ENCODE peak calls at places on chromosomes 11 and 22, in nine cellular contexts. One of them, this sample, is unnamed.

GRCh38 chr11:129275825-129276224 is 83.7 kb upstream of the ARHGAP32 start:
- DNase-seq in effector memory CD8-positive, alpha-beta T cell: no peak
- DNase-seq in NCI-H1105: no peak
- DNase-seq in T-helper 1 cell: no peak
- DNase-seq in substantia nigra: no peak
- DNase-seq in breast epithelium: no peak
- DNase-seq in PC-9: no peak
- DNase-seq in MV-4-11: no peak
- DNase-seq in posterior cingulate gyrus: no peak
- DNase-seq in this sample: no peak

GRCh38 chr11:32586576-32587190 is 3.1 kb downstream of the EIF3M start:
- DNase-seq in effector memory CD8-positive, alpha-beta T cell: no peak
- DNase-seq in NCI-H1105: no peak
- DNase-seq in T-helper 1 cell: no peak
- DNase-seq in substantia nigra: no peak
- DNase-seq in breast epithelium: no peak
- DNase-seq in PC-9: peak
- DNase-seq in MV-4-11: peak
- DNase-seq in posterior cingulate gyrus: no peak
- DNase-seq in this sample: no peak

GRCh38 chr11:28619870-28620540 is 511.8 kb downstream of the METTL15 start:
- DNase-seq in effector memory CD8-positive, alpha-beta T cell: no peak
- DNase-seq in NCI-H1105: no peak
- DNase-seq in T-helper 1 cell: no peak
- DNase-seq in substantia nigra: no peak
- DNase-seq in breast epithelium: no peak
- DNase-seq in PC-9: peak
- DNase-seq in MV-4-11: no peak
- DNase-seq in posterior cingulate gyrus: no peak
- DNase-seq in this sample: no peak

GRCh38 chr22:50317178-50317577 is 9.6 kb downstream of the DENND6B start:
- DNase-seq in effector memory CD8-positive, alpha-beta T cell: no peak
- DNase-seq in NCI-H1105: no peak
- DNase-seq in T-helper 1 cell: no peak
- DNase-seq in substantia nigra: no peak
- DNase-seq in breast epithelium: no peak
- DNase-seq in PC-9: peak
- DNase-seq in MV-4-11: no peak
- DNase-seq in posterior cingulate gyrus: no peak
- DNase-seq in this sample: no peak

GRCh38 chr11:1472180-1473005 is 14.2 kb downstream of the MOB2 start:
- DNase-seq in effector memory CD8-positive, alpha-beta T cell: no peak
- DNase-seq in NCI-H1105: no peak
- DNase-seq in T-helper 1 cell: no peak
- DNase-seq in substantia nigra: no peak
- DNase-seq in breast epithelium: no peak
- DNase-seq in PC-9: no peak
- DNase-seq in MV-4-11: no peak
- DNase-seq in posterior cingulate gyrus: peak
- DNase-seq in this sample: no peak

GRCh38 chr11:78319453-78319955 is 98.1 kb downstream of the GAB2 start:
- DNase-seq in effector memory CD8-positive, alpha-beta T cell: no peak
- DNase-seq in NCI-H1105: no peak
- DNase-seq in T-helper 1 cell: no peak
- DNase-seq in substantia nigra: no peak
- DNase-seq in breast epithelium: no peak
- DNase-seq in PC-9: no peak
- DNase-seq in MV-4-11: no peak
- DNase-seq in posterior cingulate gyrus: no peak
- DNase-seq in this sample: no peak

GRCh38 chr22:40030757-40031092 is 36.0 kb downstream of the FAM83F start:
- DNase-seq in effector memory CD8-positive, alpha-beta T cell: no peak
- DNase-seq in NCI-H1105: no peak
- DNase-seq in T-helper 1 cell: no peak
- DNase-seq in substantia nigra: no peak
- DNase-seq in breast epithelium: no peak
- DNase-seq in PC-9: no peak
- DNase-seq in MV-4-11: no peak
- DNase-seq in posterior cingulate gyrus: no peak
- DNase-seq in this sample: no peak

GRCh38 chr22:25120761-25121212 is 78.9 kb upstream of the CRYBB3 start:
- DNase-seq in effector memory CD8-positive, alpha-beta T cell: no peak
- DNase-seq in NCI-H1105: no peak
- DNase-seq in T-helper 1 cell: no peak
- DNase-seq in substantia nigra: no peak
- DNase-seq in breast epithelium: peak
- DNase-seq in PC-9: no peak
- DNase-seq in MV-4-11: no peak
- DNase-seq in posterior cingulate gyrus: no peak
- DNase-seq in this sample: no peak

GRCh38 chr22:48948575-48949170 is 879.0 kb downstream of the BRD1 start:
- DNase-seq in effector memory CD8-positive, alpha-beta T cell: no peak
- DNase-seq in NCI-H1105: no peak
- DNase-seq in T-helper 1 cell: no peak
- DNase-seq in substantia nigra: no peak
- DNase-seq in breast epithelium: no peak
- DNase-seq in PC-9: no peak
- DNase-seq in MV-4-11: no peak
- DNase-seq in posterior cingulate gyrus: no peak
- DNase-seq in this sample: no peak

GRCh38 chr11:34904421-34904950 is 11.7 kb downstream of the APIP start:
- DNase-seq in effector memory CD8-positive, alpha-beta T cell: no peak
- DNase-seq in NCI-H1105: no peak
- DNase-seq in T-helper 1 cell: no peak
- DNase-seq in substantia nigra: no peak
- DNase-seq in breast epithelium: no peak
- DNase-seq in PC-9: no peak
- DNase-seq in MV-4-11: peak
- DNase-seq in posterior cingulate gyrus: no peak
- DNase-seq in this sample: no peak

GRCh38 chr11:128862421-128862820 is 4.7 kb downstream of the KCNJ1 start:
- DNase-seq in effector memory CD8-positive, alpha-beta T cell: no peak
- DNase-seq in NCI-H1105: no peak
- DNase-seq in T-helper 1 cell: no peak
- DNase-seq in substantia nigra: no peak
- DNase-seq in breast epithelium: no peak
- DNase-seq in PC-9: peak
- DNase-seq in MV-4-11: no peak
- DNase-seq in posterior cingulate gyrus: no peak
- DNase-seq in this sample: no peak

GRCh38 chr22:47997612-47998011 is 1235.2 kb downstream of the TBC1D22A start:
- DNase-seq in effector memory CD8-positive, alpha-beta T cell: no peak
- DNase-seq in NCI-H1105: no peak
- DNase-seq in T-helper 1 cell: no peak
- DNase-seq in substantia nigra: no peak
- DNase-seq in breast epithelium: no peak
- DNase-seq in PC-9: no peak
- DNase-seq in MV-4-11: no peak
- DNase-seq in posterior cingulate gyrus: no peak
- DNase-seq in this sample: no peak

GRCh38 chr11:62147545-62147944 is 23.7 kb downstream of the INCENP start:
- DNase-seq in effector memory CD8-positive, alpha-beta T cell: no peak
- DNase-seq in NCI-H1105: no peak
- DNase-seq in T-helper 1 cell: no peak
- DNase-seq in substantia nigra: no peak
- DNase-seq in breast epithelium: no peak
- DNase-seq in PC-9: no peak
- DNase-seq in MV-4-11: no peak
- DNase-seq in posterior cingulate gyrus: peak
- DNase-seq in this sample: no peak

GRCh38 chr11:70557742-70558485 is 159.6 kb downstream of the CTTN start:
- DNase-seq in effector memory CD8-positive, alpha-beta T cell: no peak
- DNase-seq in NCI-H1105: no peak
- DNase-seq in T-helper 1 cell: no peak
- DNase-seq in substantia nigra: no peak
- DNase-seq in breast epithelium: no peak
- DNase-seq in PC-9: no peak
- DNase-seq in MV-4-11: peak
- DNase-seq in posterior cingulate gyrus: peak
- DNase-seq in this sample: no peak

GRCh38 chr22:47474464-47474863 is 712.0 kb downstream of the TBC1D22A start:
- DNase-seq in effector memory CD8-positive, alpha-beta T cell: no peak
- DNase-seq in NCI-H1105: no peak
- DNase-seq in T-helper 1 cell: no peak
- DNase-seq in substantia nigra: no peak
- DNase-seq in breast epithelium: no peak
- DNase-seq in PC-9: no peak
- DNase-seq in MV-4-11: peak
- DNase-seq in posterior cingulate gyrus: no peak
- DNase-seq in this sample: no peak

GRCh38 chr11:93089474-93090102 is 108.2 kb downstream of the SLC36A4 start:
- DNase-seq in effector memory CD8-positive, alpha-beta T cell: no peak
- DNase-seq in NCI-H1105: no peak
- DNase-seq in T-helper 1 cell: no peak
- DNase-seq in substantia nigra: no peak
- DNase-seq in breast epithelium: no peak
- DNase-seq in PC-9: no peak
- DNase-seq in MV-4-11: peak
- DNase-seq in posterior cingulate gyrus: no peak
- DNase-seq in this sample: no peak

GRCh38 chr11:63179446-63180068 is 35.5 kb upstream of the SLC22A24 start:
- DNase-seq in effector memory CD8-positive, alpha-beta T cell: no peak
- DNase-seq in NCI-H1105: no peak
- DNase-seq in T-helper 1 cell: no peak
- DNase-seq in substantia nigra: no peak
- DNase-seq in breast epithelium: no peak
- DNase-seq in PC-9: no peak
- DNase-seq in MV-4-11: no peak
- DNase-seq in posterior cingulate gyrus: no peak
- DNase-seq in this sample: no peak

GRCh38 chr11:132115454-132115853 is 745.0 kb downstream of the NTM start:
- DNase-seq in effector memory CD8-positive, alpha-beta T cell: no peak
- DNase-seq in NCI-H1105: no peak
- DNase-seq in T-helper 1 cell: no peak
- DNase-seq in substantia nigra: no peak
- DNase-seq in breast epithelium: no peak
- DNase-seq in PC-9: no peak
- DNase-seq in MV-4-11: no peak
- DNase-seq in posterior cingulate gyrus: no peak
- DNase-seq in this sample: no peak

GRCh38 chr22:21758465-21758864 is 22.9 kb upstream of the YPEL1 start:
- DNase-seq in effector memory CD8-positive, alpha-beta T cell: no peak
- DNase-seq in NCI-H1105: no peak
- DNase-seq in T-helper 1 cell: no peak
- DNase-seq in substantia nigra: no peak
- DNase-seq in breast epithelium: no peak
- DNase-seq in PC-9: no peak
- DNase-seq in MV-4-11: no peak
- DNase-seq in posterior cingulate gyrus: no peak
- DNase-seq in this sample: no peak

GRCh38 chr11:65150513-65151271 is 16.4 kb upstream of the SYVN1 start:
- DNase-seq in effector memory CD8-positive, alpha-beta T cell: no peak
- DNase-seq in NCI-H1105: peak
- DNase-seq in T-helper 1 cell: no peak
- DNase-seq in substantia nigra: peak
- DNase-seq in breast epithelium: peak
- DNase-seq in PC-9: peak
- DNase-seq in MV-4-11: peak
- DNase-seq in posterior cingulate gyrus: peak
- DNase-seq in this sample: no peak

GRCh38 chr11:35288817-35289541 is 130.4 kb downstream of the SLC1A2 start:
- DNase-seq in effector memory CD8-positive, alpha-beta T cell: no peak
- DNase-seq in NCI-H1105: no peak
- DNase-seq in T-helper 1 cell: no peak
- DNase-seq in substantia nigra: no peak
- DNase-seq in breast epithelium: no peak
- DNase-seq in PC-9: no peak
- DNase-seq in MV-4-11: peak
- DNase-seq in posterior cingulate gyrus: no peak
- DNase-seq in this sample: no peak

GRCh38 chr22:38067028-38067415 is 9.8 kb downstream of the PICK1 start:
- DNase-seq in effector memory CD8-positive, alpha-beta T cell: no peak
- DNase-seq in NCI-H1105: no peak
- DNase-seq in T-helper 1 cell: no peak
- DNase-seq in substantia nigra: no peak
- DNase-seq in breast epithelium: no peak
- DNase-seq in PC-9: no peak
- DNase-seq in MV-4-11: no peak
- DNase-seq in posterior cingulate gyrus: no peak
- DNase-seq in this sample: no peak

GRCh38 chr11:106581399-106581798 is 436.9 kb downstream of the GUCY1A2 start:
- DNase-seq in effector memory CD8-positive, alpha-beta T cell: no peak
- DNase-seq in NCI-H1105: no peak
- DNase-seq in T-helper 1 cell: no peak
- DNase-seq in substantia nigra: no peak
- DNase-seq in breast epithelium: no peak
- DNase-seq in PC-9: no peak
- DNase-seq in MV-4-11: no peak
- DNase-seq in posterior cingulate gyrus: no peak
- DNase-seq in this sample: no peak

GRCh38 chr11:75261474-75261847 is 20.9 kb downstream of the TPBGL start:
- DNase-seq in effector memory CD8-positive, alpha-beta T cell: no peak
- DNase-seq in NCI-H1105: no peak
- DNase-seq in T-helper 1 cell: no peak
- DNase-seq in substantia nigra: no peak
- DNase-seq in breast epithelium: no peak
- DNase-seq in PC-9: no peak
- DNase-seq in MV-4-11: peak
- DNase-seq in posterior cingulate gyrus: peak
- DNase-seq in this sample: no peak

GRCh38 chr22:36447634-36448033 is 33.8 kb downstream of the TXN2 start:
- DNase-seq in effector memory CD8-positive, alpha-beta T cell: no peak
- DNase-seq in NCI-H1105: no peak
- DNase-seq in T-helper 1 cell: no peak
- DNase-seq in substantia nigra: no peak
- DNase-seq in breast epithelium: no peak
- DNase-seq in PC-9: peak
- DNase-seq in MV-4-11: peak
- DNase-seq in posterior cingulate gyrus: no peak
- DNase-seq in this sample: no peak

GRCh38 chr22:23080542-23081290 is 10.4 kb downstream of the GNAZ start:
- DNase-seq in effector memory CD8-positive, alpha-beta T cell: no peak
- DNase-seq in NCI-H1105: no peak
- DNase-seq in T-helper 1 cell: no peak
- DNase-seq in substantia nigra: no peak
- DNase-seq in breast epithelium: no peak
- DNase-seq in PC-9: no peak
- DNase-seq in MV-4-11: no peak
- DNase-seq in posterior cingulate gyrus: no peak
- DNase-seq in this sample: no peak

GRCh38 chr11:9139628-9140357 is 48.4 kb upstream of the SCUBE2 start:
- DNase-seq in effector memory CD8-positive, alpha-beta T cell: no peak
- DNase-seq in NCI-H1105: no peak
- DNase-seq in T-helper 1 cell: no peak
- DNase-seq in substantia nigra: no peak
- DNase-seq in breast epithelium: no peak
- DNase-seq in PC-9: no peak
- DNase-seq in MV-4-11: no peak
- DNase-seq in posterior cingulate gyrus: no peak
- DNase-seq in this sample: no peak

GRCh38 chr22:37817705-37818311 is 5.4 kb upstream of the GALR3 start:
- DNase-seq in effector memory CD8-positive, alpha-beta T cell: peak
- DNase-seq in NCI-H1105: peak
- DNase-seq in T-helper 1 cell: peak
- DNase-seq in substantia nigra: peak
- DNase-seq in breast epithelium: peak
- DNase-seq in PC-9: peak
- DNase-seq in MV-4-11: peak
- DNase-seq in posterior cingulate gyrus: peak
- DNase-seq in this sample: peak

GRCh38 chr11:75763846-75764245 is 4.7 kb upstream of the DGAT2 start:
- DNase-seq in effector memory CD8-positive, alpha-beta T cell: no peak
- DNase-seq in NCI-H1105: no peak
- DNase-seq in T-helper 1 cell: no peak
- DNase-seq in substantia nigra: no peak
- DNase-seq in breast epithelium: no peak
- DNase-seq in PC-9: no peak
- DNase-seq in MV-4-11: no peak
- DNase-seq in posterior cingulate gyrus: peak
- DNase-seq in this sample: no peak